ENCODE peak calls at places on chromosomes 2 and 18, in five cellular contexts. C is thyroid gland, Y is sigmoid colon, V is esophagus squamous epithelium, T is GM23248. W is an unnamed sample. For H3K4me1 and H3K36me3, the result is how much of the 10 kb centered on the place peaks cover.

GRCh38 chr18:46712406-46712805 is 44.4 kb downstream of the ST8SIA5 start:
- DNase-seq in T (peak), C (no peak), Y (no peak), V (no peak), W (no peak)

GRCh38 chr18:8816805-8817204 is 111.4 kb downstream of the MTCL1 start:
- DNase-seq in Y (no peak), V (no peak), C (no peak), T (peak), W (no peak)

GRCh38 chr2:86765308-86765695 is 25.4 kb downstream of the CD8A start:
- DNase-seq in Y (no peak), T (no peak), C (no peak), V (no peak), W (no peak)

GRCh38 chr2:173997269-173997668 is 32.1 kb upstream of the SP3 start:
- DNase-seq in Y (peak), C (peak), T (peak), V (peak), W (no peak)

GRCh38 chr18:78685980-78686530 is 293.6 kb upstream of the SALL3 start:
- DNase-seq in Y (no peak), C (no peak), T (no peak), V (no peak), W (no peak)

GRCh38 chr2:102488063-102488462 is 15.0 kb downstream of the SLC9A4 start:
- DNase-seq in C (no peak), V (no peak), T (peak), Y (no peak), W (no peak)

GRCh38 chr2:177242136-177242987 is 22.2 kb downstream of the NFE2L2 start:
- DNase-seq in T (peak), V (no peak), Y (peak), C (no peak), W (no peak)

GRCh38 chr2:236768393-236769140 is 198.9 kb downstream of the ACKR3 start:
- DNase-seq in T (peak), Y (no peak), V (no peak), C (no peak), W (no peak)

GRCh38 chr2:127407661-127408003 is 10.6 kb upstream of the PROC start:
- DNase-seq in V (no peak), T (no peak), C (no peak), Y (no peak), W (no peak)

GRCh38 chr2:150472122-150472899 is 15.2 kb downstream of the RND3 start:
- DNase-seq in V (no peak), T (peak), C (peak), Y (peak), W (no peak)

GRCh38 chr2:63572001-63572400 is 16.3 kb downstream of the WDPCP start:
- DNase-seq in V (no peak), C (no peak), T (no peak), Y (no peak), W (no peak)

GRCh38 chr2:129201636-129202035 is 777.8 kb upstream of the RAB6C start:
- DNase-seq in C (no peak), V (no peak), Y (no peak), T (no peak), W (no peak)

DNA sequence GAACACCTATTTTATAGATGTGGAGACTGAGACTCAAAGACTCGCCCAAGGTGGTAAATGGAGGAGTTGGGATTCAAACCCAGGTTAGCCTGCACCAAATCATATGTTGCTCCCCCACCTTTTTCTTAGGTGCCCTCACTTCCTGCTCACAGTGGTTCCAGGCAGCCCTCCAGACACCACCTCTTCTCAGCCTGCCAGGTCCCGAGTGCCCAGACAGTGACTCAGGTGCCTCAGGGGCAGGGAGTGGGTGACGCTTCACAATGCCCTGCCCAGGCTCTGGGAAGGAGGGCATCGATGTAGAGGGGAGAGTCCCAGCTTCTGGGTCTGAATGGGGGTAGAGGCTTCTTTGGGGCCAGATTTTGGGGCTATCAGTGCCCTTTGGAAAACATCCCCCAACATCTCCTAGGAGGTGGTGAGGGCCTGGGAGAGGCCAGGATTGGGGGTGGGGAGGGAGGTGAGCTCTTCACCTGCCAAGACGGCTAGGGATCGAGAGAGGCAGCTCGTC is 5.2 kb upstream of the DNAJB2 start:
- DNase-seq in C (no peak), T (peak), V (no peak), Y (no peak), W (no peak)
- H3K4me1 ChIP-seq in C (under half), T (under half), V (half or more), Y (under half), W (under half)

DNA sequence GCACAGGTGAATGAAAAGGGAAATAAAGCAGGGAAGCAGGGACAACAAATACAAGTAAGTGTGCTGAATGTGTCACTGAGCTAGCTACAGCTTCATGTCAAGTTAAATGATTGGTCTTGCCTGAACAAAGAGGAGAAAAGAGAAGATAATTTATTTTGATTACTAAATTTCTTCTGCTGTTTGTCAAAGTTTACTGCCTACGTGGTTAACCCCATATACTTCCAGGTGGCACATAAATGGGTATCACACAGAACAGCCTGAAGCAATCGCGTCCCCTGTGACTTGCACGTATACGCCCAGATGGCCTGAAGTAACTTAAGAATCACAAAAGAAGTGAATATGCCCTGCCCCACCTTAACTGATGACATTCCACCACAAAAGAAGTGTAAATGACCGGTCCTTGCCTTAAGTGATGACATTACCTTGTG is 434.2 kb downstream of the LRRTM4 start:
- DNase-seq in V (no peak), Y (no peak), T (no peak), C (no peak), W (no peak)
- H3K27ac ChIP-seq in V (no peak), Y (no peak), T (no peak), C (no peak), W (no peak)

DNA sequence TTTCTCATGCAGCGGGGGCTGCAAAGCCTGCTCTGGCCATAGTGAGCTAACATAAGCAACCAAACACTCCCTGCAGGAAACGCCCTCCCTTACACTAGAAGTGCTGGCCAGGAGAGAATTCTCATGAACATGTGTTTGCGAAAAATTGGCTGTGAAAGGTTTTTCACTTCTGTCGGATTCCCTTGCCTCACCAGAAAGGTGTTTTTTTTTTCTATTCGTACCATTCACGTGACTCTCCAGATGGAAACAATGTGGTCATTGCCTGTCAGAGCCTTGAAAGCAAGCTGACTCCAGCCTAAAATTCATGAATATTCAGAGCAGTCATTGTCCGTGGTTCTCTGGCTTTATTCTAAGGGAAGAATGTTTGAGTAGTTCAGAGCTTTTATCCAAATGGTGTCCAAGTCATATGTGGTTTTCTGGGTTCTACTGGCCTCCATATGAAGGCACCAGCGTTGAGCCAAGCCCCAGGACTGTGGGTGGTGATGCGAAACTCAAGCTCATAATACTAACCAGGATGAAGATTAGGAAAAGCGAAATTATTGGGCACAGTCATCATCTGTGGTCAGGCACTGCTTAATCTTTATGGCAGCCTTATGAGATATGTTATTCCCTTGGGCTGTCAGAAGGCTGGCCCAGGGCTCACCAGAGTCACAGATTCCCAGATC is 236.4 kb downstream of the ALPK2 start:
- DNase-seq in T (peak), Y (no peak), C (no peak), V (no peak), W (no peak)
- H3K36me3 ChIP-seq in T (under half), Y (under half), C (under half), V (under half), W (under half)

GRCh38 chr2:212814941-212815340 is 276.3 kb upstream of the ERBB4 start:
- DNase-seq in C (no peak), T (no peak), Y (no peak), V (no peak), W (no peak)
- H3K4me1 ChIP-seq in C (under half), T (under half), Y (under half), V (under half), W (under half)

DNA sequence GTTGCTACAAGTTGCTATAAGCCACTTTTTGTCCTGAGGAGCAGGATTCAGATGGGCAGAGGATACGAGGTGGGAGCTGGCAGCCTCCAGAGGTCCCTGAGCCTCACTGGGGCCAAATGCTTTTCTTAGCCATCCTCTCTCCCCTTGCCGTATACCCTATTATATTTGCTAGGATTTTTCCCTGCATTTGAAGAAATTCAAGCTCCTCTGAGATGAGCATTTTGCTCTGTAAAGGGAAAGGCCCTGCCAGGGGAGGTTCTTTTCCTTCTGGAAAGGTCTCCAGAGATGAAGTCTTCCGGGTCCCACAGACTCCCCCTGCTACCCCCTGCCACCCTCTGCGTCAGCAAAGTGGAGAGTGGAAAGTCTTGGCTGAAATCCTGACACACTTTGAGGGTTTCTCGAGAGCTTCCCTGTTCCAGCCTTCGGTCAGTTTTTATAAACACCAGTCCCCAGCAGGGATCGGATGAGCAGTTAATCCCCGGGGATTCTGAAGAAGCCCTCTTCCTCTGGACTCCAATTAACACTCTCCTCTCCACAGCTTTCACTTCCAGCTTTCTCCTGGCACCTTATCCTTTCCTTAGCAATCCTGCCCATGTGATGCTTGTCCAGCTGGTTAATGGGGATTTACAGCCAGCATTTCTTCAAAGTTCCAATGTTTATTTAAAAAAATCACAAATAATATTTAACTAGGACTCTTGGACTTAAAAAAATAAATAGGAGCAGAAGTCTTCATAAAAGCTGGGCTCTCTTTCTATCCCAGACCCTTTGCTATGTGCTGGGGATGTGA is 13.1 kb downstream of the CYRIA start:
- DNase-seq in C (peak), V (no peak), T (no peak), Y (peak), W (no peak)
- H3K27ac ChIP-seq in C (peak), V (peak), T (no peak), Y (peak), W (no peak)

GRCh38 chr2:181915096-181915495 is 23.6 kb downstream of the ITPRID2 start:
- DNase-seq in V (no peak), Y (no peak), C (no peak), T (no peak), W (no peak)

GRCh38 chr2:181916726-181917377 is 25.3 kb downstream of the ITPRID2 start:
- DNase-seq in V (no peak), C (no peak), Y (no peak), T (peak), W (no peak)

GRCh38 chr2:181923123-181923522 is 31.6 kb downstream of the ITPRID2 start:
- DNase-seq in V (no peak), T (no peak), Y (no peak), C (no peak), W (no peak)

GRCh38 chr2:181917378-181917735 is 25.8 kb downstream of the ITPRID2 start:
- DNase-seq in Y (no peak), T (no peak), V (no peak), C (no peak), W (no peak)

DNA sequence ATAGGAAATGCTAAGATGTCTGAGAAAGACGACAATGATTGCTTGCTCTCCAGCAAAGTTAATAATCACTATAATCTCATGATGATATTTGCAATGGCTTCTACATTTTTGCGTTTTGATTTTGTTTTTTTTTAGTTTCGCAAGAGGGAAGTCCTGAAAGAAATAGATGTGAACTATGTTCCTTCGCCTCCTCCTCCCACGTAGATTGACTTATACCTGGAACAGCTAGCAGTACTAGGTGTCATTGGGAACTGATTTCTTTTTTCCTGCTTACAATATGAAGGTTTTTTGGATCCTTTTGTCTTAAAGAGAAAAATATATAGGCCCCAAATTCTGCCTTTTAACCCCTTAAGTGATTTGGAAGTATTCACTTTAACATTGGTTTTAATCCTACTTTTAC is 26.7 kb downstream of the ITPRID2 start:
- DNase-seq in T (no peak), V (no peak), Y (no peak), C (no peak), W (no peak)
- H3K36me3 ChIP-seq in T (half or more), V (half or more), Y (half or more), C (half or more), W (under half)

GRCh38 chr18:75681538-75682115 is 254.1 kb upstream of the SMIM21 start:
- DNase-seq in Y (no peak), V (no peak), T (no peak), C (no peak), W (no peak)
- H3K4me1 ChIP-seq in Y (under half), V (under half), T (under half), C (under half), W (under half)

GRCh38 chr18:58218111-58218510 is 174.1 kb downstream of the NEDD4L start:
- DNase-seq in T (peak), C (no peak), V (no peak), Y (no peak), W (no peak)
- H3K27ac ChIP-seq in T (peak), C (no peak), V (no peak), Y (no peak), W (no peak)

GRCh38 chr2:15946983-15947382 is 6.6 kb downstream of the MYCN start:
- DNase-seq in Y (no peak), T (no peak), C (no peak), V (no peak), W (no peak)
- H3K36me3 ChIP-seq in Y (under half), T (under half), C (under half), V (under half), W (under half)

GRCh38 chr2:240986787-240987411 is 11.5 kb upstream of the SNED1 start:
- DNase-seq in Y (peak), V (no peak), T (peak), C (peak), W (no peak)
- H3K4me1 ChIP-seq in Y (under half), V (half or more), T (under half), C (half or more), W (under half)

W was measured in CD4-positive, CD25-positive, alpha-beta regulatory T cell.